ENCODE peak calls at places on chromosomes 11 and 22, in ten cellular contexts. N is iPS DF 6.9; I is lung; M is DND-41; H is adrenal gland; A is colonic mucosa; Y is right atrium auricular region; T is CD8-positive, alpha-beta T cell; J is lower lobe of right lung; K is left ventricle myocardium inferior. U is an unnamed sample.

GRCh38 chr11:2781413-2782274 is 81.8 kb upstream of the KCNQ1OT1 start:
- DNase-seq in N (no peak), I (peak; percentile 27), M (no peak), H (peak; percentile 15), A (peak; percentile 16), Y (peak; percentile 53), T (no peak), J (peak; percentile 36), K (peak; percentile 7), U (peak; percentile 1)

GRCh38 chr11:94106699-94107098 is 21.9 kb upstream of the PANX1 start:
- DNase-seq in N (no peak), I (no peak), M (no peak), H (no peak), A (no peak), Y (no peak), T (no peak), J (no peak), K (no peak), U (no peak)

GRCh38 chr22:44032126-44032730 is 8.1 kb downstream of the PARVB start:
- DNase-seq in N (no peak), I (no peak), M (no peak), H (no peak), A (no peak), Y (no peak), T (no peak), J (peak; percentile 15), K (no peak), U (no peak)

GRCh38 chr11:62713343-62713742 is 5.9 kb downstream of the GNG3 start:
- DNase-seq in N (no peak), I (peak; percentile 66), M (no peak), H (peak; percentile 82), A (peak; percentile 63), Y (no peak), T (no peak), J (no peak), K (no peak), U (no peak)

GRCh38 chr22:36077261-36077660 is 48.6 kb upstream of the RBFOX2 start:
- DNase-seq in N (no peak), I (no peak), M (no peak), H (no peak), A (no peak), Y (no peak), T (no peak), J (no peak), K (no peak), U (no peak)

GRCh38 chr11:46361283-46362145 is 14.3 kb downstream of the DGKZ start:
- DNase-seq in N (no peak), I (peak; percentile 66), M (peak; percentile 91), H (peak; percentile 62), A (no peak), Y (peak; percentile 80), T (peak; percentile 30), J (peak; percentile 83), K (peak; percentile 75), U (no peak)

GRCh38 chr11:132361011-132361550 is 990.7 kb downstream of the NTM start:
- DNase-seq in N (no peak), I (no peak), M (no peak), H (no peak), A (no peak), Y (no peak), T (no peak), J (no peak), K (no peak), U (no peak)

GRCh38 chr11:108193725-108194124 is 28.7 kb downstream of the NPAT start:
- DNase-seq in N (no peak), I (no peak), M (no peak), H (no peak), A (no peak), Y (no peak), T (no peak), J (no peak), K (no peak), U (no peak)

GRCh38 chr11:110305169-110306018 is 9.0 kb upstream of the RDX start:
- DNase-seq in N (no peak), I (no peak), M (no peak), H (no peak), A (no peak), Y (no peak), T (no peak), J (no peak), K (no peak), U (no peak)

GRCh38 chr11:101584651-101585050 is 844 bp upstream of the TRPC6 start:
- DNase-seq in N (no peak), I (no peak), M (no peak), H (no peak), A (no peak), Y (no peak), T (no peak), J (no peak), K (no peak), U (no peak)

GRCh38 chr11:12794556-12795230 is 120.5 kb downstream of the TEAD1 start:
- DNase-seq in N (no peak), I (no peak), M (no peak), H (no peak), A (no peak), Y (no peak), T (no peak), J (no peak), K (peak; percentile 22), U (no peak)

GRCh38 chr22:37022483-37023337 is 3.2 kb downstream of the MPST start:
- DNase-seq in N (no peak), I (no peak), M (no peak), H (peak; percentile 61), A (no peak), Y (no peak), T (no peak), J (no peak), K (no peak), U (no peak)

GRCh38 chr11:64121637-64122410 is 44.1 kb downstream of the MACROD1 start:
- DNase-seq in N (no peak), I (no peak), M (no peak), H (no peak), A (no peak), Y (no peak), T (no peak), J (no peak), K (no peak), U (no peak)

GRCh38 chr11:126432525-126432924 is 77.0 kb downstream of the ST3GAL4 start:
- DNase-seq in N (no peak), I (no peak), M (no peak), H (peak; percentile 72), A (no peak), Y (no peak), T (no peak), J (no peak), K (peak; percentile 38), U (no peak)
- H3K27ac ChIP-seq in N (no peak overlapping the region), I (peak overlapping the region; percentile 76), M (no peak overlapping the region), H (peak overlapping the region; percentile 95), A (peak overlapping the region; percentile 91), Y (peak overlapping the region; percentile 96), T (no peak overlapping the region), J (peak overlapping the region; percentile 62), K (peak overlapping the region; percentile 80), U (no peak overlapping the region)

DNA sequence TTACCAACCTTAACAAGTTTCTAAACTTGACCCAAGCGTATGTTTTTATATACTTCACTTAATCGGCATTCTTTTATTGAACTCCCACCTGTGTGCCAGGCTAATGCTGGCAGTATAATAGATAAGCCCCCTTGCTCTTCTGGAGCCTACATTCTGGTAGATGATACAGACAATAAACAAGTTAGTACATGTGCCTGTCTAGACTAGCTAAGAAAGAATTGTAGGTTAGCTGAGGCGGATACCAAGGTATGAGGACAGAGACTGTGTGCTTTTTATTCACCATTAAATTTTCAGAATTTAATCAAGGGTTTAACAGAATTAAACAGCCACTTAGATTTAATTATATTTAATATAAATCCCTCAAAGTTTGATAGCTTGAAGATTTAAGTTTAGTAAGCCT is 45.7 kb downstream of the TTC17 start:
- DNase-seq in N (no peak), I (no peak), M (no peak), H (no peak), A (no peak), Y (no peak), T (no peak), J (no peak), K (no peak), U (no peak)
- H3K36me3 ChIP-seq in N (peaks cover 9% of the 10 kb centered on the region), I (peaks cover 44% of the 10 kb centered on the region), M (peaks cover 96% of the 10 kb centered on the region), H (no peaks in the 10 kb centered on the region), A (peaks cover 4% of the 10 kb centered on the region), Y (peaks cover 82% of the 10 kb centered on the region), T (peaks cover 39% of the 10 kb centered on the region), J (peaks cover 100% of the 10 kb centered on the region), K (peaks cover 98% of the 10 kb centered on the region), U (peaks cover 38% of the 10 kb centered on the region)

GRCh38 chr22:30714062-30714461 is 19.4 kb downstream of the OSBP2 start:
- DNase-seq in N (no peak), I (no peak), M (no peak), H (no peak), A (no peak), Y (no peak), T (no peak), J (no peak), K (no peak), U (no peak)
- H3K27ac ChIP-seq in N (no peak overlapping the region), I (no peak overlapping the region), M (no peak overlapping the region), H (no peak overlapping the region), A (no peak overlapping the region), Y (no peak overlapping the region), T (no peak overlapping the region), J (no peak overlapping the region), K (no peak overlapping the region), U (no peak overlapping the region)

DNA sequence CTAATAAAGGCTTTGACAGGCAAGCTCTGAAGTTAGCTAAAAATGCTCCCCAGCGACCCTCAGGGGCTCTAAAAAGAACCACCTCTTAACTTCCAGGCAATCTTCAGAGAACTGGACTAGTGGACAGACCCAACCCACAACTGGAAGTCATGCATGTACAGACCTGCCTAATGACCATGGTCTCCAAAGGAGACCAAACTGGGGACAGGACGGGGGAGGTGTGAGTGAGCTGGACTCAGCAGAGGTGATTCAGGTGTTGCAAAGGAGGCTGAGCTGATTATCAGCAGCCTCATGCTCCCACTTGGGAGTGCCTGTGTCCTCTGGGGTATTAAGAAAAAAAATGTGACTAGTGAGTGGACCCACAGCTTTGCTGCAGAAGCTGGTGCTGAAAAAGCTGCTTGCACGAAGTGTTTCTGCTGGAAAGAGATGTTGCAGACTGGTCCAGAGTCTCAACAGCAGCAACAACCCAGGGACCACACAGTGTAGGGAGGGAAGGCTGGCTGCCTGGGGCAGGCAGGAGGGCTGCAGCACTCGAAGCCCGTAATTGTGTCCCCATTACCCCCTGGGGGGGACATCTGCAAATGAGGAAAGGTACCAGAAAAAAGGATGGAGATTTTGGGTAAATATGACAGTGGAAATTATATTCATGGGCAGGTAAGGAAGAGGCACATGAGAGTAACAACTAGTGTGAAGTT is 35.3 kb downstream of the PITPNB start:
- DNase-seq in N (no peak), I (no peak), M (no peak), H (no peak), A (no peak), Y (no peak), T (no peak), J (no peak), K (no peak), U (no peak)
- H3K36me3 ChIP-seq in N (peaks cover 3% of the 10 kb centered on the region), I (peaks cover 10% of the 10 kb centered on the region), M (peaks cover 62% of the 10 kb centered on the region), H (no peaks in the 10 kb centered on the region), A (no peaks in the 10 kb centered on the region), Y (peaks cover 10% of the 10 kb centered on the region), T (peaks cover 6% of the 10 kb centered on the region), J (peaks cover 41% of the 10 kb centered on the region), K (peaks cover 22% of the 10 kb centered on the region), U (peaks cover under 1% of the 10 kb centered on the region)

DNA sequence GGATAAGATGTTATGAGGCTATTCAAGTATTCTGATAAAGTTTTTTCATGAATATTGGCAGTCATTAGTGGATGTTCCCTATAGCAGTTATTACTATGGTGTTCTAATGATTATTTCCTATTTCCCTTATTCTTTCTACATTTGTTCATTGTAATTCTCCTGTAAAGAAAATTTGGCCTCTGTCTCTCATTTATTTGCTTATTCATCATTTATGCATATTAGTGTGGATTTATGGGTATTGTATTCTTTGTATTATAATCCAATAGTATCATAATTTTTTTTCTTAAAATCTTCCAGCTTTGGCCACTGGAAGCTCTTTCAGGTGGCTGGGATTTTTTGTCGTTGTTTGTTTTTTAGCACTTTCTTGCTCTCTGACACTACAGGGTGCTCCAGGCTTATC is 47.3 kb downstream of the JAM3 start:
- DNase-seq in N (no peak), I (no peak), M (no peak), H (no peak), A (no peak), Y (no peak), T (no peak), J (no peak), K (no peak), U (no peak)
- H3K27ac ChIP-seq in N (no peak overlapping the region), I (no peak overlapping the region), M (no peak overlapping the region), H (no peak overlapping the region), A (no peak overlapping the region), Y (no peak overlapping the region), T (no peak overlapping the region), J (no peak overlapping the region), K (no peak overlapping the region), U (no peak overlapping the region)

U was measured in thoracic aorta.